ENCODE peak calls at places on chromosome 5, in six cellular contexts. One of them, this sample, is unnamed.
A peak's percentile ranks its signal among the peaks of the same experiment; 100 is the strongest.

GRCh38 chr5:95686661-95687060 is 3.9 kb upstream of the SPATA9 start:
- DNase-seq in colonic mucosa: no peak
- DNase-seq in SJSA1: no peak
- DNase-seq in cardiac muscle cell: no peak
- DNase-seq in neuronal stem cell: no peak
- DNase-seq in naive thymus-derived CD4-positive, alpha-beta T cell: no peak
- DNase-seq in this sample: no peak

GRCh38 chr5:53095222-53095621 is 14.3 kb downstream of the MOCS2 start:
- DNase-seq in cardiac muscle cell: no peak
- DNase-seq in colonic mucosa: no peak
- DNase-seq in SJSA1: no peak
- DNase-seq in neuronal stem cell: no peak
- DNase-seq in naive thymus-derived CD4-positive, alpha-beta T cell: no peak
- DNase-seq in this sample: no peak

GRCh38 chr5:124649548-124650501 is 96.6 kb downstream of the ZNF608 start:
- DNase-seq in colonic mucosa: peak; percentile 82
- DNase-seq in SJSA1: peak; percentile 91
- DNase-seq in cardiac muscle cell: peak; percentile 56
- DNase-seq in neuronal stem cell: no peak
- DNase-seq in naive thymus-derived CD4-positive, alpha-beta T cell: peak; percentile 73
- DNase-seq in this sample: peak; percentile 69

GRCh38 chr5:14671414-14671813 is 6.9 kb downstream of the OTULIN start:
- DNase-seq in cardiac muscle cell: no peak
- DNase-seq in colonic mucosa: no peak
- DNase-seq in neuronal stem cell: no peak
- DNase-seq in naive thymus-derived CD4-positive, alpha-beta T cell: peak; percentile 35
- DNase-seq in SJSA1: no peak
- DNase-seq in this sample: no peak

GRCh38 chr5:91816674-91817073 is 433.6 kb upstream of the ARRDC3 start:
- DNase-seq in neuronal stem cell: no peak
- DNase-seq in colonic mucosa: no peak
- DNase-seq in SJSA1: no peak
- DNase-seq in naive thymus-derived CD4-positive, alpha-beta T cell: no peak
- DNase-seq in cardiac muscle cell: no peak
- DNase-seq in this sample: no peak

GRCh38 chr5:58462623-58463230 is 2.8 kb upstream of the PLK2 start:
- DNase-seq in SJSA1: no peak
- DNase-seq in cardiac muscle cell: peak; percentile 52
- DNase-seq in neuronal stem cell: peak; percentile 59
- DNase-seq in colonic mucosa: peak; percentile 49
- DNase-seq in naive thymus-derived CD4-positive, alpha-beta T cell: peak; percentile 32
- DNase-seq in this sample: no peak

GRCh38 chr5:43140286-43140685 is 19.6 kb downstream of the ZNF131 start:
- DNase-seq in SJSA1: no peak
- DNase-seq in colonic mucosa: no peak
- DNase-seq in naive thymus-derived CD4-positive, alpha-beta T cell: no peak
- DNase-seq in cardiac muscle cell: no peak
- DNase-seq in neuronal stem cell: no peak
- DNase-seq in this sample: no peak

GRCh38 chr5:170849374-170849773 is 12.4 kb upstream of the RANBP17 start:
- DNase-seq in cardiac muscle cell: no peak
- DNase-seq in SJSA1: no peak
- DNase-seq in naive thymus-derived CD4-positive, alpha-beta T cell: no peak
- DNase-seq in colonic mucosa: no peak
- DNase-seq in neuronal stem cell: no peak
- DNase-seq in this sample: no peak

GRCh38 chr5:88743231-88743879 is 139.6 kb downstream of the MEF2C start:
- DNase-seq in naive thymus-derived CD4-positive, alpha-beta T cell: no peak
- DNase-seq in SJSA1: no peak
- DNase-seq in neuronal stem cell: no peak
- DNase-seq in colonic mucosa: no peak
- DNase-seq in cardiac muscle cell: no peak
- DNase-seq in this sample: no peak

GRCh38 chr5:180343846-180344327 is 9.2 kb downstream of the GFPT2 start:
- DNase-seq in naive thymus-derived CD4-positive, alpha-beta T cell: no peak
- DNase-seq in neuronal stem cell: no peak
- DNase-seq in colonic mucosa: peak; percentile 43
- DNase-seq in SJSA1: peak; percentile 29
- DNase-seq in cardiac muscle cell: no peak
- DNase-seq in this sample: no peak

GRCh38 chr5:155087036-155087435 is 73.5 kb downstream of the KIF4B start:
- DNase-seq in cardiac muscle cell: no peak
- DNase-seq in naive thymus-derived CD4-positive, alpha-beta T cell: no peak
- DNase-seq in colonic mucosa: no peak
- DNase-seq in SJSA1: no peak
- DNase-seq in neuronal stem cell: no peak
- DNase-seq in this sample: no peak

GRCh38 chr5:56369333-56369947 is 136.3 kb upstream of the ANKRD55 start:
- DNase-seq in naive thymus-derived CD4-positive, alpha-beta T cell: no peak
- DNase-seq in colonic mucosa: no peak
- DNase-seq in neuronal stem cell: no peak
- DNase-seq in SJSA1: no peak
- DNase-seq in cardiac muscle cell: no peak
- DNase-seq in this sample: no peak

GRCh38 chr5:171272996-171273970 is 35.8 kb upstream of the TLX3 start:
- DNase-seq in colonic mucosa: no peak
- DNase-seq in naive thymus-derived CD4-positive, alpha-beta T cell: no peak
- DNase-seq in neuronal stem cell: peak; percentile 3
- DNase-seq in SJSA1: no peak
- DNase-seq in cardiac muscle cell: peak; percentile 27
- DNase-seq in this sample: no peak

GRCh38 chr5:175821790-175822211 is 49.6 kb upstream of the CPLX2 start:
- DNase-seq in colonic mucosa: no peak
- DNase-seq in SJSA1: peak; percentile 61
- DNase-seq in neuronal stem cell: no peak
- DNase-seq in cardiac muscle cell: no peak
- DNase-seq in naive thymus-derived CD4-positive, alpha-beta T cell: no peak
- DNase-seq in this sample: no peak

GRCh38 chr5:90983748-90984147 is 399.4 kb downstream of the ARRDC3 start:
- DNase-seq in colonic mucosa: no peak
- DNase-seq in SJSA1: no peak
- DNase-seq in naive thymus-derived CD4-positive, alpha-beta T cell: no peak
- DNase-seq in neuronal stem cell: no peak
- DNase-seq in cardiac muscle cell: no peak
- DNase-seq in this sample: no peak

GRCh38 chr5:160284271-160284670 is 28.1 kb downstream of the CCNJL start:
- DNase-seq in SJSA1: no peak
- DNase-seq in cardiac muscle cell: no peak
- DNase-seq in colonic mucosa: no peak
- DNase-seq in neuronal stem cell: no peak
- DNase-seq in naive thymus-derived CD4-positive, alpha-beta T cell: no peak
- DNase-seq in this sample: no peak

GRCh38 chr5:9776525-9776924 is 146.4 kb upstream of the TAS2R1 start:
- DNase-seq in SJSA1: peak; percentile 21
- DNase-seq in naive thymus-derived CD4-positive, alpha-beta T cell: no peak
- DNase-seq in colonic mucosa: no peak
- DNase-seq in cardiac muscle cell: no peak
- DNase-seq in neuronal stem cell: no peak
- DNase-seq in this sample: no peak

GRCh38 chr5:136174021-136174659 is 18.8 kb downstream of the SMIM32 start:
- DNase-seq in colonic mucosa: no peak
- DNase-seq in SJSA1: peak; percentile 49
- DNase-seq in neuronal stem cell: no peak
- DNase-seq in naive thymus-derived CD4-positive, alpha-beta T cell: no peak
- DNase-seq in cardiac muscle cell: peak; percentile 34
- DNase-seq in this sample: no peak

GRCh38 chr5:150053231-150053626 is 33.1 kb downstream of the CSF1R start:
- DNase-seq in neuronal stem cell: no peak
- DNase-seq in naive thymus-derived CD4-positive, alpha-beta T cell: no peak
- DNase-seq in SJSA1: peak; percentile 84
- DNase-seq in colonic mucosa: no peak
- DNase-seq in cardiac muscle cell: no peak
- DNase-seq in this sample: no peak

GRCh38 chr5:40431734-40432133 is 248.0 kb upstream of the PTGER4 start:
- DNase-seq in SJSA1: no peak
- DNase-seq in neuronal stem cell: no peak
- DNase-seq in colonic mucosa: peak; percentile 60
- DNase-seq in naive thymus-derived CD4-positive, alpha-beta T cell: no peak
- DNase-seq in cardiac muscle cell: no peak
- DNase-seq in this sample: no peak

GRCh38 chr5:145495741-145496140 is 339.4 kb downstream of the PRELID2 start:
- DNase-seq in colonic mucosa: no peak
- DNase-seq in cardiac muscle cell: no peak
- DNase-seq in SJSA1: peak; percentile 54
- DNase-seq in naive thymus-derived CD4-positive, alpha-beta T cell: no peak
- DNase-seq in neuronal stem cell: no peak
- DNase-seq in this sample: no peak

GRCh38 chr5:155004138-155004744 is 9.3 kb upstream of the KIF4B start:
- DNase-seq in naive thymus-derived CD4-positive, alpha-beta T cell: no peak
- DNase-seq in cardiac muscle cell: peak; percentile 9
- DNase-seq in colonic mucosa: no peak
- DNase-seq in SJSA1: peak; percentile 19
- DNase-seq in neuronal stem cell: no peak
- DNase-seq in this sample: peak; percentile 49

GRCh38 chr5:78320461-78320860 is 26.0 kb upstream of the AP3B1 start:
- DNase-seq in SJSA1: no peak
- DNase-seq in naive thymus-derived CD4-positive, alpha-beta T cell: no peak
- DNase-seq in colonic mucosa: no peak
- DNase-seq in neuronal stem cell: no peak
- DNase-seq in cardiac muscle cell: peak; percentile 29
- DNase-seq in this sample: no peak

GRCh38 chr5:96896285-96896711 is 20.0 kb downstream of the ERAP2 start:
- DNase-seq in SJSA1: no peak
- DNase-seq in naive thymus-derived CD4-positive, alpha-beta T cell: peak; percentile 74
- DNase-seq in cardiac muscle cell: no peak
- DNase-seq in neuronal stem cell: no peak
- DNase-seq in colonic mucosa: no peak
- DNase-seq in this sample: peak; percentile 43

GRCh38 chr5:33824516-33825195 is 67.1 kb downstream of the ADAMTS12 start:
- DNase-seq in cardiac muscle cell: no peak
- DNase-seq in colonic mucosa: no peak
- DNase-seq in neuronal stem cell: no peak
- DNase-seq in SJSA1: no peak
- DNase-seq in naive thymus-derived CD4-positive, alpha-beta T cell: no peak
- DNase-seq in this sample: peak; percentile 47

GRCh38 chr5:146956217-146956616 is 77.7 kb upstream of the PPP2R2B start:
- DNase-seq in colonic mucosa: no peak
- DNase-seq in cardiac muscle cell: no peak
- DNase-seq in naive thymus-derived CD4-positive, alpha-beta T cell: no peak
- DNase-seq in neuronal stem cell: no peak
- DNase-seq in SJSA1: no peak
- DNase-seq in this sample: no peak
- H3K4me1 ChIP-seq in colonic mucosa: no peaks in the 10 kb centered on the region
- H3K4me1 ChIP-seq in cardiac muscle cell: no peaks in the 10 kb centered on the region
- H3K4me1 ChIP-seq in naive thymus-derived CD4-positive, alpha-beta T cell: no peaks in the 10 kb centered on the region
- H3K4me1 ChIP-seq in neuronal stem cell: no peaks in the 10 kb centered on the region
- H3K4me1 ChIP-seq in SJSA1: no peaks in the 10 kb centered on the region
- H3K4me1 ChIP-seq in this sample: no peaks in the 10 kb centered on the region

GRCh38 chr5:73706963-73707362 is 81.0 kb downstream of the ARHGEF28 start:
- DNase-seq in cardiac muscle cell: no peak
- DNase-seq in neuronal stem cell: no peak
- DNase-seq in naive thymus-derived CD4-positive, alpha-beta T cell: no peak
- DNase-seq in SJSA1: no peak
- DNase-seq in colonic mucosa: no peak
- DNase-seq in this sample: no peak
- H3K27ac ChIP-seq in cardiac muscle cell: no peak overlapping the region
- H3K27ac ChIP-seq in neuronal stem cell: no peak overlapping the region
- H3K27ac ChIP-seq in naive thymus-derived CD4-positive, alpha-beta T cell: no peak overlapping the region
- H3K27ac ChIP-seq in SJSA1: no peak overlapping the region
- H3K27ac ChIP-seq in colonic mucosa: no peak overlapping the region
- H3K27ac ChIP-seq in this sample: no peak overlapping the region

GRCh38 chr5:141186897-141187512 is at the start of gene PCDHB9:
- DNase-seq in colonic mucosa: no peak
- DNase-seq in SJSA1: no peak
- DNase-seq in naive thymus-derived CD4-positive, alpha-beta T cell: no peak
- DNase-seq in cardiac muscle cell: peak; percentile 29
- DNase-seq in neuronal stem cell: no peak
- DNase-seq in this sample: no peak

GRCh38 chr5:141180313-141180712 is 1.9 kb upstream of the PCDHB16 start:
- DNase-seq in SJSA1: no peak
- DNase-seq in cardiac muscle cell: no peak
- DNase-seq in neuronal stem cell: no peak
- DNase-seq in naive thymus-derived CD4-positive, alpha-beta T cell: no peak
- DNase-seq in colonic mucosa: no peak
- DNase-seq in this sample: no peak

GRCh38 chr5:141182248-141182647 is at the start of gene PCDHB16:
- DNase-seq in colonic mucosa: no peak
- DNase-seq in SJSA1: peak; percentile 71
- DNase-seq in neuronal stem cell: peak; percentile 50
- DNase-seq in cardiac muscle cell: peak; percentile 30
- DNase-seq in naive thymus-derived CD4-positive, alpha-beta T cell: no peak
- DNase-seq in this sample: no peak
- H3K9me3 ChIP-seq in colonic mucosa: no peaks in the 10 kb centered on the region
- H3K9me3 ChIP-seq in SJSA1: peaks cover 26% of the 10 kb centered on the region
- H3K9me3 ChIP-seq in neuronal stem cell: peaks cover 7% of the 10 kb centered on the region
- H3K9me3 ChIP-seq in cardiac muscle cell: no peaks in the 10 kb centered on the region
- H3K9me3 ChIP-seq in naive thymus-derived CD4-positive, alpha-beta T cell: no peaks in the 10 kb centered on the region
- H3K9me3 ChIP-seq in this sample: no peaks in the 10 kb centered on the region

DNA sequence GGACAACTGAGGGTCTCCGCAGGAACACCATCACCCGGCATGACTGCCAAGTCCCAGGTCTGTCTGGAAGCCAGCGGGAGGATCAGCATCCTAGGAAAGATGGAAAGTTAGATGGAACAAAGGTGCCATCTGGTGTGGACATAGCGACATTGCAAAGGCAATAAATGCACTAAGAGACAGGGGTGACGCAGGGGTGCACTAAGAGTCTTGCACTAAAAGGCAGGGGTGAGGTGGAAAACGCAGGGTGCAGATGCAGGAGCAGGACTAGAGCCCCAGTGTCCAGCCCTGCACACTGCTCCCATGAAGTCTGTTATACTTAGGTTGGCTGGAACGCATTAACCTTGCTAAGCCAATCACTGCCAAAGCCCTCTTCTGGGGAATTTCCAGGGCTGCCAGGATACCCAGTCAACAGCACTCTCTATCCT is 15.5 kb downstream of the ATOX1 start:
- DNase-seq in neuronal stem cell: peak; percentile 49
- DNase-seq in colonic mucosa: peak; percentile 42
- DNase-seq in SJSA1: peak; percentile 84
- DNase-seq in naive thymus-derived CD4-positive, alpha-beta T cell: no peak
- DNase-seq in cardiac muscle cell: peak; percentile 70
- DNase-seq in this sample: no peak
- H3K4me1 ChIP-seq in neuronal stem cell: peaks cover 5% of the 10 kb centered on the region
- H3K4me1 ChIP-seq in colonic mucosa: no peaks in the 10 kb centered on the region
- H3K4me1 ChIP-seq in SJSA1: peaks cover 85% of the 10 kb centered on the region
- H3K4me1 ChIP-seq in naive thymus-derived CD4-positive, alpha-beta T cell: peaks cover 13% of the 10 kb centered on the region
- H3K4me1 ChIP-seq in cardiac muscle cell: peaks cover 8% of the 10 kb centered on the region
- H3K4me1 ChIP-seq in this sample: peaks cover 14% of the 10 kb centered on the region

DNA sequence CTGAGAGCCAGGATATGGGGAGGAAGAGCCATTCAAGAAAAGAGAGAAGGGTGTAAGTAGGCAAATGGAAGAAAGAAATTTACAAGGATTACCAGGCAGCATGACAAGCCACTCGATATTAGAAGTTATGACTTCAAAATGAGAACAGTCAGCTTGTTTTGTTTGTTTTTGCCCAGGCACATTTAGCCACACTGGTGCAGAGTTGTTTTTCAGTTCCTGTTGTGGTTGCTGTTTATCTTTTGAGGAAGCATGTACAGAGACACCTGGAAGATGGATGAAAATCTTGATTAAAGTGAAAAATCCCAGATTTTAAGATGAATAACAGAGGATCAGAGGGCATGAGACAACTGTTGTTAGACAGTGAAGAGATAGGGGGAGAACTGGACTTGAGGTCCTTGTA is 199.1 kb downstream of the MTRR start:
- DNase-seq in naive thymus-derived CD4-positive, alpha-beta T cell: no peak
- DNase-seq in cardiac muscle cell: no peak
- DNase-seq in neuronal stem cell: no peak
- DNase-seq in SJSA1: no peak
- DNase-seq in colonic mucosa: no peak
- DNase-seq in this sample: no peak
- H3K27ac ChIP-seq in naive thymus-derived CD4-positive, alpha-beta T cell: no peak overlapping the region
- H3K27ac ChIP-seq in cardiac muscle cell: no peak overlapping the region
- H3K27ac ChIP-seq in neuronal stem cell: no peak overlapping the region
- H3K27ac ChIP-seq in SJSA1: no peak overlapping the region
- H3K27ac ChIP-seq in colonic mucosa: no peak overlapping the region
- H3K27ac ChIP-seq in this sample: no peak overlapping the region